ENCODE peak calls at places on chromosome 17, in nine cellular contexts. T is dorsolateral prefrontal cortex; X is CD8-positive, alpha-beta T cell; K is heart left ventricle; Z is astrocyte of the cerebellum; D is cardiac fibroblast; Q is HL-60; I is BE2C; A is IMR-90. C is an unnamed sample.
A peak's percentile ranks its signal among the peaks of the same experiment; 100 is the strongest.

GRCh38 chr17:6028294-6028693 is 41.9 kb upstream of the WSCD1 start:
- DNase-seq in T (no peak), X (no peak), K (no peak), Z (no peak), D (no peak), Q (no peak), I (no peak), A (no peak), C (no peak)

GRCh38 chr17:1460233-1460632 is 4.2 kb upstream of the CRK start:
- DNase-seq in T (no peak), X (no peak), K (peak; percentile 90), Z (no peak), D (peak; percentile 32), Q (no peak), I (no peak), A (no peak), C (no peak)

GRCh38 chr17:43456661-43457361 is 27.0 kb upstream of the DHX8 start:
- DNase-seq in T (no peak), X (no peak), K (peak; percentile 56), Z (no peak), D (peak; percentile 12), Q (peak; percentile 26), I (no peak), A (peak; percentile 44), C (no peak)

GRCh38 chr17:52681486-52681885 is 523.0 kb upstream of the CA10 start:
- DNase-seq in T (no peak), X (no peak), K (no peak), Z (no peak), D (no peak), Q (no peak), I (no peak), A (no peak), C (no peak)

GRCh38 chr17:74512624-74513084 is 18.6 kb downstream of the CD300LB start:
- DNase-seq in T (no peak), X (no peak), K (no peak), Z (no peak), D (peak; percentile 2), Q (peak; percentile 76), I (no peak), A (no peak), C (peak; percentile 50)

GRCh38 chr17:951388-952132 is 28.0 kb downstream of the NXN start:
- DNase-seq in T (no peak), X (no peak), K (no peak), Z (peak; percentile 91), D (peak; percentile 42), Q (peak; percentile 42), I (no peak), A (peak; percentile 89), C (no peak)

GRCh38 chr17:75010683-75011406 is 1.6 kb upstream of the MRPL58 start:
- DNase-seq in T (peak; percentile 64), X (no peak), K (peak; percentile 75), Z (no peak), D (peak; percentile 62), Q (peak; percentile 33), I (peak; percentile 90), A (peak; percentile 55), C (no peak)

GRCh38 chr17:74349120-74349519 is 12.5 kb downstream of the BTBD17 start:
- DNase-seq in T (no peak), X (no peak), K (no peak), Z (no peak), D (no peak), Q (no peak), I (no peak), A (no peak), C (no peak)

GRCh38 chr17:13647551-13647950 is 45.8 kb upstream of the HS3ST3A1 start:
- DNase-seq in T (no peak), X (no peak), K (no peak), Z (no peak), D (peak; percentile 9), Q (no peak), I (no peak), A (no peak), C (no peak)

GRCh38 chr17:80671823-80672105 is 127.1 kb downstream of the RPTOR start:
- DNase-seq in T (no peak), X (no peak), K (no peak), Z (no peak), D (no peak), Q (no peak), I (no peak), A (no peak), C (no peak)

GRCh38 chr17:19645608-19646250 is 2.8 kb upstream of the ALDH3A2 start:
- DNase-seq in T (no peak), X (peak; percentile 22), K (peak; percentile 35), Z (no peak), D (peak; percentile 34), Q (peak; percentile 59), I (peak; percentile 6), A (no peak), C (peak; percentile 62)

GRCh38 chr17:38416840-38417209 is 11.4 kb upstream of the ARHGAP23 start:
- DNase-seq in T (no peak), X (no peak), K (no peak), Z (no peak), D (no peak), Q (peak; percentile 85), I (no peak), A (no peak), C (no peak)

GRCh38 chr17:50561796-50562195 is 1.3 kb downstream of the CACNA1G start:
- DNase-seq in T (no peak), X (no peak), K (no peak), Z (no peak), D (no peak), Q (no peak), I (no peak), A (no peak), C (no peak)

GRCh38 chr17:28727727-28728363 is 743 bp upstream of the NEK8 start:
- DNase-seq in T (no peak), X (peak; percentile 70), K (peak; percentile 37), Z (no peak), D (peak; percentile 63), Q (peak; percentile 60), I (peak; percentile 48), A (peak; percentile 48), C (peak; percentile 80)

GRCh38 chr17:76827736-76828135 is 40.5 kb upstream of the MGAT5B start:
- DNase-seq in T (no peak), X (no peak), K (no peak), Z (no peak), D (no peak), Q (no peak), I (no peak), A (no peak), C (no peak)
- TF ChIP-seq CTCF in T (no peak), X (no peak), K (no peak), Z (no peak), D (no peak), Q (no peak), I (no peak), A (no peak), C (no peak)

GRCh38 chr17:64689106-64689505 is 27.0 kb upstream of the SMURF2 start:
- DNase-seq in T (no peak), X (no peak), K (no peak), Z (no peak), D (no peak), Q (no peak), I (peak; percentile 28), A (no peak), C (no peak)

GRCh38 chr17:64687959-64688358 is 25.9 kb upstream of the SMURF2 start:
- DNase-seq in T (no peak), X (no peak), K (no peak), Z (no peak), D (peak; percentile 78), Q (no peak), I (no peak), A (peak; percentile 80), C (no peak)

GRCh38 chr17:64687376-64687775 is 25.3 kb upstream of the SMURF2 start:
- DNase-seq in T (no peak), X (no peak), K (no peak), Z (no peak), D (no peak), Q (no peak), I (no peak), A (no peak), C (no peak)

GRCh38 chr17:64686705-64687104 is 24.6 kb upstream of the SMURF2 start:
- DNase-seq in T (no peak), X (no peak), K (no peak), Z (no peak), D (no peak), Q (no peak), I (no peak), A (no peak), C (no peak)

GRCh38 chr17:64688481-64688880 is 26.4 kb upstream of the SMURF2 start:
- DNase-seq in T (no peak), X (no peak), K (no peak), Z (no peak), D (no peak), Q (no peak), I (no peak), A (no peak), C (no peak)
- TF ChIP-seq CTCF in T (no peak), X (no peak), K (no peak), Z (no peak), D (no peak), Q (no peak), I (no peak), A (no peak), C (no peak)

DNA sequence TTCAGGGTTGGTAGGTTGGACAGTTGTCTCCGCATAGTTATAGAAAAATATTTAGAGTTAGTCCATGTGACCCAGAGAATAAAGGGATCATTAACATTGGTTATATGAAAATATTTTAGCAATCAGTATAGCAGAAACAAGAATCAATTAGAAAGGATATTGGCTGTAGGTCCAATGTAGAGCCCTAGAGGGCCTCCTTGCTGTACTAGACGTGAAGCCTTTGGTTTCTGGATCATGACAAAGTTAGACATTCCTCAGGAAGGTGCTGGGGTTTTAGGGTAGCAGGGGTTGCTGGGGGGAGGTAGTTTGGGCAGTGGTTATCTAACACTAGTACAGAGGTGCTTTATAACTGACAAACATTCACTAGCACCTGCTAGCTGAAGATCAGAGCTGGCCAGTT is 31.6 kb upstream of the ANKFN1 start:
- DNase-seq in T (no peak), X (no peak), K (no peak), Z (no peak), D (no peak), Q (peak; percentile 5), I (no peak), A (no peak), C (no peak)
- TF ChIP-seq CTCF in T (no peak), X (no peak), K (no peak), Z (peak; percentile 35), D (no peak), Q (peak; percentile 0), I (no peak), A (peak; percentile 36), C (no peak)

DNA sequence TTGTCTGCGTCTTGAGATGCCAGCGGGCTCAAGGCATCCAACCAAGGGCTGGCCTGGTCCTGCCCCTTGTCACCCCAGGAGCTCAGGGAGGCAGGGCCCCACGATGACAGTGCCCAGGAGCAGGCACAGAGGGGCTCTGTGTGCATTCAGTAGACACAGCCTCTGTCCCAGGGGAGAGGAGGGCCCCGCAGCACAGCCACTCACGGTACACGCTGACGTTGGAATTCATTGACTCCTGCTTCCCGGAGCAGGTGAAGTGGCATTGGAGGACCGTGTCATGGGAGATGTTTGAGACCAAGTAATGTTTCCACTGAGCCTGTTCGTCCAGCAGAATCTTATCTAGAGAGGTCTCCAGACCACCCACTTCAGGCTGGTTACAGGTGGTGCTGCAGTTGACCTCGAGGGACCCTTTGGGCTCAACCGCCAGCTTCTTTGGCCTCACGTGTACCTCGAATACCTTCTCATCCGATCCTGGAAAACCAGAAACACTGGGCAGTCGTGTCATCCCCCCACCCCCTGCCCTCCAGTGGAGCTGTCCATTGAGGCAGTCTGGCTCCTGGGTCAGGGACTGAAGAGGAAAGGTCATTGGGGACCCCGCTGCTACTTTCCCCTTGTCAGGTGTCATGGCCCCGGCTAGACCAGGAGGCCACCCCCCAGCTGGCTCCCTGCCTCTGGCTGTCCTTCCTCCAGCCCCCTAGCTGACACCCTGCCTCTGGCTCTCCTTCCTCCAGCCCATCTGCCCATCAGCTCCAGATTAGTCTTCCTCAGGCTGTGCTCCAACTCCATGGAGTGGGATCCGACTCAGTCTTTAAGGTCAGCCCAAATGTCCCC is 7.0 kb downstream of the PRR29 start:
- DNase-seq in T (no peak), X (no peak), K (no peak), Z (no peak), D (no peak), Q (no peak), I (no peak), A (no peak), C (peak; percentile 11)
- TF ChIP-seq CTCF in T (no peak), X (no peak), K (no peak), Z (no peak), D (no peak), Q (no peak), I (no peak), A (no peak), C (no peak)